ENCODE peak calls at places on chromosomes 2 and 18, in ten cellular contexts. C, E, O, B, Q, F, M, G, T and H are unnamed samples.

GRCh38 chr2:37283207-37283606 is 41.4 kb downstream of the PRKD3 start:
- DNase-seq in O (peak; percentile 93), T (no peak), E (no peak), C (peak; percentile 93), F (no peak), Q (no peak), G (no peak), M (no peak), B (peak; percentile 41), H (no peak)

GRCh38 chr2:108199726-108200125 is 40.0 kb upstream of the SULT1C3 start:
- DNase-seq in T (no peak), G (peak; percentile 38), O (peak; percentile 28), M (no peak), C (peak; percentile 52), F (no peak), E (no peak), B (peak; percentile 37), Q (no peak), H (no peak)

GRCh38 chr2:128645631-128646030 is 327.0 kb upstream of the HS6ST1 start:
- DNase-seq in T (no peak), O (no peak), F (no peak), C (no peak), B (no peak), E (no peak), G (no peak), Q (peak; percentile 50), M (no peak), H (no peak)

GRCh38 chr2:38672445-38673364 is 6.8 kb downstream of the GALM start:
- DNase-seq in C (no peak), Q (no peak), B (no peak), F (no peak), T (no peak), O (no peak), M (no peak), E (no peak), G (no peak), H (no peak)

GRCh38 chr18:1102848-1103247 is 198.2 kb downstream of the ADCYAP1 start:
- DNase-seq in M (no peak), B (no peak), T (no peak), E (no peak), G (no peak), C (no peak), Q (no peak), F (no peak), O (no peak), H (no peak)

GRCh38 chr2:196170202-196170680 is 1.1 kb downstream of the STK17B start:
- DNase-seq in G (peak; percentile 28), M (no peak), O (peak; percentile 64), B (no peak), E (no peak), F (peak; percentile 85), C (peak; percentile 68), T (peak; percentile 45), Q (no peak), H (peak; percentile 69)

GRCh38 chr2:98445708-98446577 is 1.3 kb downstream of the INPP4A start:
- DNase-seq in M (no peak), C (peak; percentile 31), O (no peak), B (no peak), T (no peak), E (no peak), Q (no peak), F (no peak), G (no peak), H (peak; percentile 74)

GRCh38 chr18:26510337-26510736 is 38.0 kb downstream of the KCTD1 start:
- DNase-seq in B (no peak), M (no peak), Q (no peak), T (no peak), E (no peak), O (no peak), F (no peak), C (no peak), G (no peak), H (no peak)

GRCh38 chr18:21110667-21111350 is 804 bp downstream of the ROCK1 start:
- DNase-seq in M (peak; percentile 29), E (no peak), F (peak; percentile 88), T (no peak), C (peak; percentile 54), B (no peak), G (no peak), O (peak; percentile 46), Q (peak; percentile 67), H (peak; percentile 70)

GRCh38 chr2:144343135-144343534 is 176.8 kb downstream of the ZEB2 start:
- DNase-seq in T (no peak), O (no peak), E (no peak), G (no peak), F (no peak), B (no peak), M (no peak), C (no peak), Q (no peak), H (no peak)

GRCh38 chr18:54359233-54359632 is 1.5 kb downstream of the C18orf54 start:
- DNase-seq in E (no peak), G (no peak), Q (no peak), B (no peak), O (peak; percentile 11), T (peak; percentile 12), C (peak; percentile 26), M (no peak), F (no peak), H (no peak)

GRCh38 chr2:197097578-197098366 is 171.3 kb upstream of the PGAP1 start:
- DNase-seq in G (no peak), F (no peak), O (peak; percentile 95), B (no peak), T (no peak), E (no peak), Q (no peak), M (no peak), C (peak; percentile 100), H (no peak)

GRCh38 chr18:12768622-12769021 is 65.8 kb downstream of the PSMG2 start:
- DNase-seq in Q (no peak), F (no peak), M (no peak), E (no peak), B (peak; percentile 36), C (peak; percentile 37), G (no peak), O (peak; percentile 50), T (no peak), H (no peak)

GRCh38 chr2:200616656-200617055 is 30.8 kb downstream of the AOX1 start:
- DNase-seq in F (no peak), O (peak; percentile 50), G (no peak), M (no peak), E (no peak), T (no peak), B (no peak), C (no peak), Q (no peak), H (no peak)

GRCh38 chr18:76657911-76658475 is 163.0 kb upstream of the ZNF516 start:
- DNase-seq in G (no peak), O (no peak), Q (no peak), M (no peak), B (no peak), E (no peak), C (no peak), T (no peak), F (no peak), H (no peak)

DNA sequence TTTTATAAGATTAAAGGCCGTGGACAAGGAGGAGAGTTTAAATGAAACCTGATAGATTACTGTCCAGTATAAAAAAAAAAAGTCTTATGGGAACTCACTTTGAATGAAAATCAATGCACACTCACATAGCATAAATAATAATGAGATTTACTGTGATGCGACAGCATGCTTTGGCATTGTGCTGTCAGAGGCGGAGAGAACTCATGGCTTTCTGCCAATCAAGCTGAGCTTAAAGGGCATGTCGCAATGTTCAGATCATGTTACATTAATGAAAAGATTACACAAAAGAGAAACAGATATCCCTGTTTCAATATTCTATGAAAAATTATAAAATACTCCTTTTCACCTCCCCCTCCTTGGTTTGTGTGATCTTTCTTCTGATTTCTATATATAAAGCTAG is 310.8 kb downstream of the ERBB4 start:
- DNase-seq in C (peak; percentile 79), F (no peak), G (peak; percentile 39), T (no peak), B (peak; percentile 37), O (peak; percentile 81), E (no peak), M (no peak), Q (no peak), H (no peak)
- H3K4me2 ChIP-seq in C (no peak overlapping the region), F (no peak overlapping the region), G (no peak overlapping the region), T (no peak overlapping the region), B (no peak overlapping the region), O (no peak overlapping the region), E (no peak overlapping the region), M (no peak overlapping the region), Q (no peak overlapping the region), H (no peak overlapping the region)

DNA sequence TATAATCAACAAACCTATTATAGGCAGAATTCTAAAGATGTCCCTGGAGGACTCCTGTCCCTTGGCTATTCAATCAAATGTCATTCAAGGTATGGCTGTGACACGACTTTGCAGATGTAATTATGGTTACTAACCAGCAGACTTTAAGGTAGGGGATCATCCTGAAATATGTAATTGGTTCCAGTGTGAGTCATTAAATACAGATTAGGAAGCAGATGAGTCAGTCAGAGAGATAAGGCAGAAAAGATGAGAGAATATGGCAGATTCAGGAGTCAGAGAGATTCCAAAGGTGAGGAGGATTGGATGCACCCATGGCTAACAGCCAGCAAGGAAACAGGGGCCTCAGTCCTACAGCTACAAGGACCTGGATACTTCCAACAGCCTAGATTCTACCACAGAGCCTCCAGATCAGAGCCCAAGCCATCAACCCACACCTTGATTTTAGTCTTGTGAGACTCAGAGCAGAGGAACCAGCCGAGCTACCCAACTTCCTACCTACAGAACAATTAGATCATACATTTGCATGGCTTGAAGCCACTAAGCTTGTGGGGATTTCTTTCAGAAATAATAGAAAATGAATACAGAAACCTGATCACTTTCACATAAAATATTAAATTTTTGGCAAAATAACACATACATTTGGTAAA is 11.2 kb upstream of the PROM2 start:
- DNase-seq in C (peak; percentile 10), M (no peak), F (no peak), O (no peak), E (no peak), B (no peak), Q (no peak), T (no peak), G (no peak), H (no peak)
- H3K4me3 ChIP-seq in C (no peak overlapping the region), M (no peak overlapping the region), F (no peak overlapping the region), O (no peak overlapping the region), E (no peak overlapping the region), B (no peak overlapping the region), Q (no peak overlapping the region), T (no peak overlapping the region), G (no peak overlapping the region), H (no peak overlapping the region)

DNA sequence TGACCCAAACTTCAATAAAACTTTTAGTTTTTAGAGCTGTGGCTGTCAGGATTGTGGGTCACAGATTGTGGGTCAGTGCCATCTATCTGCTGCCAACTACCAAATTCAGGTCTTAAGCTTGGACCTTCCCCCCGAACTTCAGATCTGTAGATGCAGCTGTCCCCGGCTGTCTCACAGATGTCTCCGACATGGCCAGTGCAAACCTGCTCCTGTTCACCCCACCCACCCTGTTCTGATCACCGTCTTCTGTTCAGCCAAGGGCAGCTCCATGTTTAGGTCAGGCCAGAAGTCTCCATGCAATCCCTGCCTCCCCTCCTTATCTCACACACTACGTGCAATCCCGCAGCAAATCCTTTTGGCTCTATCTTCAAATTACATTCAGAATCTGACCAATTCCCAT is 175.0 kb downstream of the PRKCE start:
- DNase-seq in M (no peak), C (no peak), Q (no peak), T (no peak), E (no peak), O (no peak), G (no peak), F (no peak), B (no peak), H (no peak)
- H3K4me2 ChIP-seq in M (no peak overlapping the region), C (no peak overlapping the region), Q (no peak overlapping the region), T (no peak overlapping the region), E (no peak overlapping the region), O (no peak overlapping the region), G (no peak overlapping the region), F (no peak overlapping the region), B (no peak overlapping the region), H (no peak overlapping the region)

GRCh38 chr2:18299423-18300212 is 260.8 kb downstream of the RDH14 start:
- DNase-seq in T (no peak), E (no peak), F (no peak), Q (no peak), G (peak; percentile 71), C (peak; percentile 99), O (peak; percentile 96), M (peak; percentile 14), B (peak; percentile 99), H (no peak)
- H3K4me3 ChIP-seq in T (no peak overlapping the region), E (no peak overlapping the region), F (no peak overlapping the region), Q (no peak overlapping the region), G (no peak overlapping the region), C (no peak overlapping the region), O (no peak overlapping the region), M (no peak overlapping the region), B (peak overlapping the region; percentile 40), H (no peak overlapping the region)